ENCODE peak calls at places on chromosomes 5 and 9, in ten cellular contexts. D, G, L, K, H, F, S, O, E and N are unnamed samples.

GRCh38 chr9:135468866-135469521 is 10.6 kb upstream of the PPP1R26 start:
- DNase-seq in D (no peak), G (peak; percentile 46), L (peak; percentile 76), K (no peak), H (no peak), F (no peak), S (no peak), O (no peak), E (no peak), N (peak; percentile 54)

GRCh38 chr9:120878188-120879130 is 1.5 kb upstream of the PHF19 start:
- DNase-seq in D (no peak), G (no peak), L (no peak), K (no peak), H (no peak), F (no peak), S (no peak), O (no peak), E (no peak), N (no peak)

GRCh38 chr9:95084254-95084934 is 233.1 kb downstream of the FANCC start:
- DNase-seq in D (no peak), G (no peak), L (no peak), K (no peak), H (no peak), F (no peak), S (no peak), O (no peak), E (no peak), N (no peak)

GRCh38 chr9:134365791-134366222 is 39.6 kb downstream of the RXRA start:
- DNase-seq in D (no peak), G (no peak), L (no peak), K (no peak), H (peak; percentile 88), F (peak; percentile 81), S (peak; percentile 50), O (peak; percentile 72), E (peak; percentile 77), N (no peak)

GRCh38 chr5:112121268-112121667 is 297.8 kb downstream of the EPB41L4A start:
- DNase-seq in D (no peak), G (peak; percentile 20), L (no peak), K (no peak), H (no peak), F (no peak), S (no peak), O (no peak), E (no peak), N (no peak)

GRCh38 chr5:179870403-179870903 is 11.8 kb upstream of the MRNIP start:
- DNase-seq in D (no peak), G (peak; percentile 52), L (no peak), K (peak; percentile 54), H (no peak), F (peak; percentile 70), S (no peak), O (no peak), E (peak; percentile 87), N (no peak)

GRCh38 chr5:144467795-144468194 is 297.1 kb downstream of the KCTD16 start:
- DNase-seq in D (no peak), G (peak; percentile 56), L (peak; percentile 8), K (peak; percentile 40), H (no peak), F (no peak), S (peak; percentile 9), O (no peak), E (peak; percentile 34), N (peak; percentile 5)

GRCh38 chr9:105088088-105088487 is 156.4 kb upstream of the SLC44A1 start:
- DNase-seq in D (no peak), G (no peak), L (no peak), K (no peak), H (peak; percentile 17), F (peak; percentile 16), S (no peak), O (no peak), E (no peak), N (no peak)

GRCh38 chr9:22416692-22417060 is 29.9 kb upstream of the DMRTA1 start:
- DNase-seq in D (no peak), G (no peak), L (no peak), K (peak; percentile 75), H (no peak), F (no peak), S (no peak), O (no peak), E (peak; percentile 31), N (no peak)

GRCh38 chr9:88388203-88388885 is at the start of gene SPIN1:
- DNase-seq in D (peak; percentile 85), G (peak; percentile 62), L (peak; percentile 35), K (peak; percentile 66), H (no peak), F (peak; percentile 69), S (peak; percentile 87), O (peak; percentile 53), E (peak; percentile 76), N (peak; percentile 95)

GRCh38 chr9:88387035-88387732 is 1.1 kb upstream of the SPIN1 start:
- DNase-seq in D (no peak), G (peak; percentile 55), L (peak; percentile 23), K (no peak), H (peak; percentile 37), F (no peak), S (peak; percentile 74), O (no peak), E (peak; percentile 72), N (no peak)

GRCh38 chr9:88388886-88389617 is 808 bp downstream of the SPIN1 start:
- DNase-seq in D (peak; percentile 31), G (peak; percentile 76), L (peak; percentile 15), K (peak; percentile 71), H (peak; percentile 28), F (peak; percentile 52), S (peak; percentile 51), O (no peak), E (peak; percentile 73), N (peak; percentile 75)

GRCh38 chr9:88390371-88390990 is 2.2 kb downstream of the SPIN1 start:
- DNase-seq in D (no peak), G (peak; percentile 54), L (no peak), K (no peak), H (no peak), F (no peak), S (no peak), O (no peak), E (no peak), N (no peak)

DNA sequence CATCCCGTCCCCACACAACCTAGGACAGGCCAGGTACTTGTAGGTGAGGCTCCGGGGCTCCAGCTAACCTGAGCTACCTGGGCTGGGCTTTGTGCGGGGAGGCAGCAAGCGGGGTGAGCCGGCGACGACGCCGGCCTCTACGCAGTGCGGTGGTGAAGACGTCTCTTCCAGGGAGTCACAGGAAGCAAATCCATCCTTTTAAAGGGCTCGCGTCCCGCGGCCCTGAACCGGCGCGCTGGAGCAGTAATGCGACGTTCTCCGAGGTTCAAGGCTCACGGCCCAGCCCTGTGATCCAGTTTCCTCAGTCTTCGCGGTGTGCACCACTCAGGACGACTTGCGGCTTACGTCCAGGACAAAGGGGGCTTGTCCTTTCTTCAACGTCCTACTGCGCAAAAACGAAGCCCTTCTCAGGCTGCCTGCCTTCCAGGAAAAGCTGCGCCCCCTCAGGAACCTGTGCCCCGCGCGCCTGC is 476 bp upstream of the SPIN1 start:
- DNase-seq in D (peak; percentile 12), G (peak; percentile 52), L (peak; percentile 55), K (peak; percentile 57), H (peak; percentile 36), F (peak; percentile 46), S (peak; percentile 72), O (no peak), E (peak; percentile 68), N (peak; percentile 87)
- TF ChIP-seq POLR2A in D (no peak), G (no peak), L (peak; percentile 22), K (peak; percentile 28), H (no peak), F (no peak), S (peak; percentile 92), O (peak; percentile 31), E (no peak), N (peak; percentile 71)

DNA sequence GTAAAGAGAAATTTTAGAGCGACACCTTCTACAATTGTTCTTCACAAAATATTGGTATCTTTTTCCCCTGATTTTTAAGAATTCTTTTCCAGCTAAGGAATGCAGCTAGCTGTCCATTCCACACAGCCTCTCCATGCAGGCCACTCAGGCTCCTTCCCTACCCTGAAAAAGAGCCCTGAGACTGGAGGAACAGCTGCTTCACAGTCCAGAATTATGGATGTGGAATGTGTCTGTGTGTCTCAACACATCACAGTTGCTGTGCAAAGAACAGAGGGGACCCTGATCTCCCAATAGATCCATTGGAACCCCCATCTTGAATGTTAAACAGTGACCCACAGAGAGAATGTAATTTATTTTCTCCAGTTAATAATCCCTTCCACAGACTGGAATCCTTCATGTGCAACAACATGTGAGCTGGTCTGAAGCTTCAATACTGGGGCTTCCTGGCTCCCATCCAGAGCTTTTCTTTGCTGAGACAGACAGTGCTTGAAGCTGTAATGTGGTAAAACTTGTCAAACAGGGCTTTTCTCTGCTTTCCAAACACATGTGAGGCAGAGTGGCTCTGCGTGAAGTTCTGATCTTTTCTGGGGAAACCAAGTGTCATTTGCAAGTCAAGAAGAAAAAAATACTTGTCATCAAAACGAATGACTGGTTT is 53.3 kb upstream of the SMC5 start:
- DNase-seq in D (no peak), G (no peak), L (no peak), K (no peak), H (no peak), F (no peak), S (no peak), O (no peak), E (no peak), N (no peak)
- TF ChIP-seq POLR2A in D (no peak), G (no peak), L (no peak), K (no peak), H (no peak), F (no peak), S (no peak), O (no peak), E (no peak), N (no peak)

DNA sequence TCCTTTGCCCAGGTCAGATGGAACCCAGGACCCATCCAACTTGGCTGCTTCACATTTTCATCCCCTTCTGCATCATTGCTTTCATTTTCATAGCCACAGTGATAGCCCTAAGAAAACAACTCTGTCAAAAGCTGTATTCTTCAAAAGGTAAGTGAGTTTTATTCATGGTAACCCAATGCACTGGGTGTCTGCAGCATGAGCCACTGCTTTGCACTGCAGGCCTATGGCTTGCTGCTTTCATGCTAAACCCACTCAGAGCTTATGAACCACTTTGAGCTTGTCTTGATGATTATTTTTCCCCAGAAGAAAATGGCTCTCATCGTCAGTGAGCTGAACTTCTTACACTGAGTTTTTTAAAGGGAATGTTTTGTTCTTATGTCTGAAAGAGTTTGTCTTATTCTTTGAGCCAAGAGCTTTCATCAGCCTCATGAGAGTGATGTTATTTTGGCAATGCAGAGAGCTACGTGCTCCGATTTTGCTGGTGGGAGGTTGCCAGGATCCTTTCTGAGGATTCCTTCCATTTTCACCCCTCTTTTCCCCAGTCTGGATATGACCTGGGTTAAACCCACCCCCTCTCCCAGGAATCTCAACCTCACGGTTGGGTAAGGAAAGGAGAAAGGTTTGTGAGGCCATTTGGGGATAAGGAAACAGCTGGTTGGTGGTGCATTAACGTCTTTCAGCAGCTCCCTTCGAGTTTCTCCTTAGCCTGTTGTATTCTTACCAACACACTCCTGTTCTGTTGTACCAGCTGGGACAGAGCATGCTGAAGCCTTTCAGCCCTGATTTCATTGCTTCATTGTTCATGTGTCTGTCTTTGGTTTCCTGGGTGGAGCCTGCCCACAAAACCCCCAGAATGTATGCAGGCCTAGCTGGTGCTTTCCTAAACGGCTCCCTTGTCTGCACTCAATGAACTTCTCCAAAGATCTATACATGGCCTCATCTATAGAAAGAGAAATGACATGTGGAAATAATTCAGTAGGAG is 47.6 kb downstream of the PDCD1LG2 start:
- DNase-seq in D (no peak), G (no peak), L (no peak), K (no peak), H (peak; percentile 26), F (no peak), S (peak; percentile 11), O (no peak), E (no peak), N (no peak)
- TF ChIP-seq POLR2A in D (peak; percentile 46), G (no peak), L (no peak), K (no peak), H (no peak), F (no peak), S (no peak), O (no peak), E (no peak), N (no peak)

GRCh38 chr9:35906923-35907699 is 1.1 kb downstream of the HRCT1 start:
- DNase-seq in D (no peak), G (peak; percentile 75), L (no peak), K (peak; percentile 41), H (peak; percentile 70), F (peak; percentile 86), S (peak; percentile 65), O (peak; percentile 62), E (peak; percentile 80), N (no peak)
- TF ChIP-seq POLR2A in D (no peak), G (no peak), L (no peak), K (no peak), H (no peak), F (peak; percentile 39), S (peak; percentile 41), O (peak; percentile 52), E (no peak), N (no peak)